ENCODE peak calls at places on chromosomes 12 and 14, in nine cellular contexts. M, C, Q, S, D, Z, N, X and U are unnamed samples.

GRCh38 chr12:59087077-59087673 is 166.9 kb upstream of the LRIG3 start:
- DNase-seq in N (no peak), D (peak), X (no peak), S (no peak), C (peak), M (no peak), Z (no peak), Q (peak), U (peak)

GRCh38 chr14:101072945-101073597 is 169.5 kb upstream of the RTL1 start:
- DNase-seq in Z (no peak), D (peak), C (peak), S (peak), X (peak), Q (peak), N (peak), M (peak), U (no peak)

GRCh38 chr12:16325426-16325825 is 22.0 kb upstream of the MGST1 start:
- DNase-seq in N (no peak), D (no peak), S (peak), Q (no peak), C (no peak), M (no peak), X (no peak), Z (no peak), U (no peak)

GRCh38 chr12:106780010-106780625 is 5.6 kb downstream of the RIC8B start:
- DNase-seq in S (no peak), Q (peak), C (peak), X (no peak), M (no peak), N (no peak), D (peak), Z (no peak), U (no peak)

GRCh38 chr14:90796319-90796718 is 19.9 kb downstream of the TTC7B start:
- DNase-seq in N (no peak), C (no peak), S (no peak), D (no peak), Q (peak), Z (no peak), M (no peak), X (no peak), U (peak)

GRCh38 chr12:27969901-27970390 is 2.6 kb downstream of the PTHLH start:
- DNase-seq in Z (no peak), X (peak), S (no peak), M (peak), N (no peak), Q (peak), C (peak), D (peak), U (peak)

GRCh38 chr14:61528591-61529021 is 166.7 kb upstream of the HIF1A start:
- DNase-seq in D (no peak), Z (no peak), X (no peak), M (peak), C (peak), S (no peak), Q (no peak), N (no peak), U (no peak)

GRCh38 chr12:104467346-104467837 is 10.6 kb downstream of the CHST11 start:
- DNase-seq in Z (no peak), D (no peak), S (no peak), M (peak), C (no peak), X (no peak), Q (no peak), N (no peak), U (no peak)

GRCh38 chr12:5506821-5507231 is 74.9 kb downstream of the NTF3 start:
- DNase-seq in M (no peak), N (no peak), Q (no peak), C (no peak), X (no peak), S (no peak), Z (no peak), D (no peak), U (no peak)

GRCh38 chr12:131121705-131122405 is 168.1 kb downstream of the ADGRD1 start:
- DNase-seq in S (no peak), C (no peak), D (no peak), Z (no peak), N (no peak), Q (no peak), X (peak), M (no peak), U (no peak)

GRCh38 chr12:7131502-7131866 is 1.3 kb downstream of the CLSTN3 start:
- DNase-seq in N (no peak), Z (no peak), D (no peak), C (no peak), Q (no peak), S (no peak), M (peak), X (no peak), U (no peak)

GRCh38 chr14:31884238-31884637 is 192.9 kb upstream of the ARHGAP5 start:
- DNase-seq in C (no peak), S (no peak), X (no peak), M (no peak), N (no peak), Q (no peak), D (no peak), Z (no peak), U (no peak)

GRCh38 chr14:22534547-22534946 is 54.5 kb downstream of the DAD1 start:
- DNase-seq in Z (no peak), X (no peak), M (no peak), C (no peak), S (no peak), D (no peak), Q (no peak), N (no peak), U (no peak)

GRCh38 chr14:64279719-64280668 is 14.2 kb downstream of the ESR2 start:
- DNase-seq in Z (no peak), C (peak), M (no peak), Q (peak), X (no peak), D (peak), N (no peak), S (no peak), U (no peak)

GRCh38 chr12:110776410-110776809 is 33.7 kb upstream of the PPP1CC start:
- DNase-seq in X (no peak), D (no peak), S (no peak), N (no peak), C (no peak), Z (no peak), M (peak), Q (peak), U (no peak)

GRCh38 chr12:121144416-121144914 is 11.8 kb downstream of the P2RX7 start:
- DNase-seq in S (no peak), Z (no peak), D (no peak), Q (peak), M (peak), C (peak), X (no peak), N (no peak), U (no peak)

GRCh38 chr12:113298861-113299545 is 35.9 kb downstream of the SLC8B1 start:
- DNase-seq in N (no peak), C (no peak), M (no peak), X (peak), S (no peak), Z (no peak), D (no peak), Q (no peak), U (peak)

GRCh38 chr14:71474291-71474690 is 457.9 kb upstream of the RGS6 start:
- DNase-seq in C (no peak), M (no peak), D (no peak), Z (no peak), X (no peak), S (no peak), Q (no peak), N (no peak), U (no peak)

GRCh38 chr12:47786662-47786974 is 13.6 kb downstream of the SLC48A1 start:
- DNase-seq in M (no peak), N (no peak), X (peak), C (no peak), S (no peak), Q (no peak), Z (no peak), D (no peak), U (no peak)

GRCh38 chr12:113777751-113778150 is 188.4 kb downstream of the RBM19 start:
- DNase-seq in C (no peak), Z (no peak), M (no peak), X (no peak), N (no peak), D (no peak), Q (no peak), S (no peak), U (no peak)

GRCh38 chr14:71372411-71372838 is 465.2 kb downstream of the PCNX1 start:
- DNase-seq in Q (peak), Z (no peak), S (no peak), C (peak), M (no peak), N (peak), X (no peak), D (peak), U (no peak)

GRCh38 chr12:3559601-3560294 is 68.7 kb downstream of the PRMT8 start:
- DNase-seq in N (no peak), X (no peak), C (no peak), Z (no peak), M (no peak), D (no peak), S (peak), Q (no peak), U (no peak)

GRCh38 chr12:113844495-113845175 is 121.5 kb downstream of the RBM19 start:
- DNase-seq in X (no peak), Z (no peak), S (no peak), Q (no peak), D (no peak), M (no peak), C (no peak), N (no peak), U (no peak)

GRCh38 chr14:51908086-51908485 is 47.7 kb downstream of the GNG2 start:
- DNase-seq in Q (no peak), C (peak), D (no peak), M (peak), Z (no peak), N (no peak), X (no peak), S (no peak), U (no peak)

GRCh38 chr14:69539631-69540410 is 34.9 kb downstream of the CCDC177 start:
- DNase-seq in C (peak), Q (no peak), Z (no peak), D (no peak), X (no peak), S (no peak), M (no peak), N (no peak), U (peak)

GRCh38 chr14:69572634-69573135 is 2.0 kb downstream of the CCDC177 start:
- DNase-seq in M (no peak), X (no peak), Z (no peak), D (no peak), Q (no peak), S (no peak), N (no peak), C (no peak), U (no peak)

GRCh38 chr12:53233671-53234091 is 1.7 kb upstream of the RARG start:
- DNase-seq in Z (no peak), Q (no peak), S (no peak), M (no peak), X (peak), C (no peak), N (no peak), D (no peak), U (no peak)

GRCh38 chr14:87992349-87992719 is 648 bp downstream of the GALC start:
- DNase-seq in C (peak), S (no peak), D (no peak), X (no peak), Z (no peak), Q (no peak), M (peak), N (no peak), U (no peak)

GRCh38 chr14:24398298-24398942 is 383 bp upstream of the NYNRIN start:
- DNase-seq in S (no peak), C (no peak), Z (no peak), M (no peak), X (no peak), N (no peak), D (peak), Q (no peak), U (no peak)

GRCh38 chr12:10226740-10227139 is 14.1 kb downstream of the GABARAPL1 start:
- DNase-seq in M (no peak), D (no peak), N (no peak), S (no peak), X (no peak), C (no peak), Q (no peak), Z (no peak), U (no peak)

GRCh38 chr12:93373847-93374723 is 3.6 kb upstream of the NUDT4 start:
- DNase-seq in Q (no peak), C (no peak), M (peak), X (no peak), N (no peak), Z (no peak), S (no peak), D (peak), U (no peak)

GRCh38 chr12:127596881-127597280 is 670.1 kb upstream of the TMEM132C start:
- DNase-seq in Q (no peak), D (no peak), N (no peak), Z (no peak), C (no peak), S (no peak), M (no peak), X (no peak), U (no peak)

GRCh38 chr14:45838597-45838996 is 585.6 kb upstream of the MIS18BP1 start:
- DNase-seq in S (peak), Z (no peak), C (no peak), M (peak), Q (no peak), X (no peak), D (no peak), N (no peak), U (no peak)

GRCh38 chr14:88749139-88749538 is 43.6 kb downstream of the EML5 start:
- DNase-seq in N (no peak), M (no peak), Z (no peak), Q (no peak), D (no peak), S (no peak), C (peak), X (no peak), U (no peak)

GRCh38 chr14:103871596-103872480 is 24.5 kb upstream of the PPP1R13B start:
- DNase-seq in Q (peak), Z (peak), N (no peak), S (no peak), C (no peak), X (no peak), M (peak), D (no peak), U (peak)

GRCh38 chr12:110354172-110354780 is 49.2 kb downstream of the ANAPC7 start:
- DNase-seq in D (peak), X (no peak), S (no peak), Q (no peak), C (peak), M (no peak), Z (no peak), N (no peak), U (no peak)

GRCh38 chr12:54173066-54173726 is 15.6 kb downstream of the SMUG1 start:
- DNase-seq in M (no peak), Q (no peak), D (peak), C (no peak), S (peak), X (peak), N (no peak), Z (no peak), U (peak)

GRCh38 chr12:12837025-12837872 is 24.1 kb downstream of the DDX47 start:
- DNase-seq in D (peak), Q (peak), M (peak), S (peak), Z (no peak), N (peak), C (peak), X (no peak), U (peak)

GRCh38 chr12:26124491-26125450 is at the start of gene BHLHE41:
- DNase-seq in Z (no peak), M (peak), D (peak), X (peak), Q (peak), S (no peak), C (peak), N (peak), U (peak)